ENCODE peak calls at places on chromosomes 1 and 21, in eight cellular contexts. L is activated T-helper 1 cell treated with anti-CD3 and anti-CD28 coated beads, Interleukin-2, amount 50 U/mL, for 16 hours; G is CD8-positive, alpha-beta memory T cell; Q is Daoy; X is CD4-positive, CD25-positive, alpha-beta regulatory T cell; V is NCI-H2081; U is amniotic stem cell; C is NCI-H1694 treated with DMSO at 0.1 percent for 48 hours. S is an unnamed sample.

GRCh38 chr1:177915641-177916040 is 54.2 kb downstream of the SEC16B start:
- DNase-seq in L (no peak), G (no peak), Q (no peak), X (no peak), V (no peak), U (no peak), C (no peak), S (no peak)

GRCh38 chr21:28883931-28884330 is 108.7 kb downstream of the LTN1 start:
- DNase-seq in L (no peak), G (no peak), Q (no peak), X (no peak), V (no peak), U (no peak), C (no peak), S (no peak)

GRCh38 chr1:170168263-170168662 is 22.5 kb downstream of the NTMT2 start:
- DNase-seq in L (no peak), G (no peak), Q (peak; percentile 18), X (peak; percentile 28), V (no peak), U (no peak), C (no peak), S (peak; percentile 43)

GRCh38 chr1:6965062-6965913 is 180.0 kb downstream of the CAMTA1 start:
- DNase-seq in L (no peak), G (no peak), Q (no peak), X (no peak), V (no peak), U (no peak), C (no peak), S (no peak)

GRCh38 chr1:172845371-172845770 is 186.5 kb downstream of the FASLG start:
- DNase-seq in L (no peak), G (peak; percentile 35), Q (peak; percentile 45), X (peak; percentile 32), V (no peak), U (no peak), C (no peak), S (no peak)

GRCh38 chr1:197984273-197984672 is 67.1 kb downstream of the LHX9 start:
- DNase-seq in L (no peak), G (no peak), Q (no peak), X (no peak), V (no peak), U (no peak), C (no peak), S (peak; percentile 65)

GRCh38 chr21:37564924-37565529 is 198.5 kb downstream of the DYRK1A start:
- DNase-seq in L (no peak), G (no peak), Q (peak; percentile 69), X (no peak), V (peak; percentile 18), U (no peak), C (no peak), S (peak; percentile 72)

GRCh38 chr1:230758705-230759354 is 11.6 kb downstream of the CAPN9 start:
- DNase-seq in L (no peak), G (no peak), Q (no peak), X (no peak), V (no peak), U (no peak), C (no peak), S (no peak)

GRCh38 chr1:44212355-44213221 is 683 bp upstream of the DMAP1 start:
- DNase-seq in L (no peak), G (peak; percentile 30), Q (no peak), X (peak; percentile 65), V (no peak), U (no peak), C (no peak), S (no peak)

GRCh38 chr1:86419277-86419903 is 4.6 kb upstream of the CLCA2 start:
- DNase-seq in L (no peak), G (peak; percentile 39), Q (peak; percentile 47), X (peak; percentile 68), V (peak; percentile 2), U (peak; percentile 13), C (no peak), S (no peak)

GRCh38 chr21:35565204-35565611 is 495.1 kb downstream of the SETD4 start:
- DNase-seq in L (no peak), G (no peak), Q (peak; percentile 88), X (no peak), V (no peak), U (peak; percentile 74), C (no peak), S (peak; percentile 89)

GRCh38 chr1:96660503-96660902 is 61.1 kb upstream of the PTBP2 start:
- DNase-seq in L (no peak), G (no peak), Q (no peak), X (no peak), V (no peak), U (peak; percentile 24), C (no peak), S (no peak)

GRCh38 chr1:30267856-30268255 is 455.5 kb downstream of the MATN1 start:
- DNase-seq in L (no peak), G (no peak), Q (no peak), X (no peak), V (no peak), U (no peak), C (no peak), S (no peak)

GRCh38 chr1:59061876-59062275 is 235.0 kb upstream of the FGGY start:
- DNase-seq in L (no peak), G (no peak), Q (peak; percentile 48), X (peak; percentile 29), V (no peak), U (peak; percentile 49), C (no peak), S (no peak)

GRCh38 chr1:228917342-228917741 is 182.1 kb downstream of the RHOU start:
- DNase-seq in L (no peak), G (no peak), Q (no peak), X (no peak), V (no peak), U (no peak), C (no peak), S (no peak)

GRCh38 chr1:32650157-32650751 is at the start of gene ZBTB8OS:
- DNase-seq in L (peak; percentile 75), G (peak; percentile 88), Q (peak; percentile 95), X (peak; percentile 96), V (peak; percentile 97), U (peak; percentile 90), C (peak; percentile 88), S (peak; percentile 87)

GRCh38 chr1:231170875-231171274 is 9.0 kb downstream of the TRIM67 start:
- DNase-seq in L (no peak), G (no peak), Q (no peak), X (peak; percentile 5), V (no peak), U (no peak), C (peak; percentile 25), S (no peak)

GRCh38 chr21:25708467-25709065 is 26.1 kb downstream of the ATP5PF start:
- DNase-seq in L (peak; percentile 21), G (peak; percentile 22), Q (peak; percentile 31), X (peak; percentile 68), V (peak; percentile 23), U (peak; percentile 25), C (peak; percentile 71), S (peak; percentile 58)

GRCh38 chr1:199173356-199173755 is 534.5 kb downstream of the PTPRC start:
- DNase-seq in L (no peak), G (peak; percentile 74), Q (no peak), X (peak; percentile 45), V (no peak), U (no peak), C (no peak), S (no peak)

GRCh38 chr1:59738591-59739015 is 76.1 kb upstream of the HOOK1 start:
- DNase-seq in L (no peak), G (no peak), Q (no peak), X (no peak), V (no peak), U (no peak), C (no peak), S (peak; percentile 63)

GRCh38 chr1:207944571-207944970 is 33.6 kb upstream of the CD34 start:
- DNase-seq in L (no peak), G (no peak), Q (no peak), X (no peak), V (no peak), U (no peak), C (no peak), S (peak; percentile 76)

GRCh38 chr1:185338719-185339622 is 21.9 kb upstream of the IVNS1ABP start:
- DNase-seq in L (peak; percentile 7), G (peak; percentile 54), Q (peak; percentile 15), X (peak; percentile 71), V (no peak), U (no peak), C (no peak), S (peak; percentile 14)

S was measured in A172.